ENCODE peak calls at places on chromosomes 13 and 19, in six cellular contexts. One of them, this sample, is unnamed.
A peak's percentile ranks its signal among the peaks of the same experiment; 100 is the strongest.

GRCh38 chr13:19633340-19634128 is at the start of gene MPHOSPH8:
- DNase-seq in sigmoid colon: peak; percentile 97
- DNase-seq in K562: peak; percentile 94
- DNase-seq in stomach: peak; percentile 96
- DNase-seq in H1: peak; percentile 87
- DNase-seq in transverse colon: peak; percentile 97
- DNase-seq in this sample: peak; percentile 99

GRCh38 chr19:56566904-56567273 is 379 bp upstream of the ZNF470 start:
- DNase-seq in sigmoid colon: peak; percentile 71
- DNase-seq in K562: no peak
- DNase-seq in stomach: peak; percentile 46
- DNase-seq in H1: no peak
- DNase-seq in transverse colon: peak; percentile 47
- DNase-seq in this sample: no peak

GRCh38 chr13:82129281-82129680 is 1753.0 kb downstream of the SLITRK1 start:
- DNase-seq in sigmoid colon: no peak
- DNase-seq in K562: no peak
- DNase-seq in stomach: no peak
- DNase-seq in H1: no peak
- DNase-seq in transverse colon: no peak
- DNase-seq in this sample: no peak

GRCh38 chr13:62293081-62293480 is 877.4 kb upstream of the PCDH20 start:
- DNase-seq in sigmoid colon: no peak
- DNase-seq in K562: no peak
- DNase-seq in stomach: no peak
- DNase-seq in H1: no peak
- DNase-seq in transverse colon: no peak
- DNase-seq in this sample: no peak

GRCh38 chr13:111909501-111909900 is 157.4 kb upstream of the SOX1 start:
- DNase-seq in sigmoid colon: peak; percentile 35
- DNase-seq in K562: no peak
- DNase-seq in stomach: no peak
- DNase-seq in H1: no peak
- DNase-seq in transverse colon: no peak
- DNase-seq in this sample: peak; percentile 81

GRCh38 chr19:17598953-17599352 is 43.5 kb downstream of the COLGALT1 start:
- DNase-seq in sigmoid colon: no peak
- DNase-seq in K562: no peak
- DNase-seq in stomach: no peak
- DNase-seq in H1: no peak
- DNase-seq in transverse colon: no peak
- DNase-seq in this sample: no peak

GRCh38 chr19:28313633-28314032 is 899.3 kb downstream of the UQCRFS1 start:
- DNase-seq in sigmoid colon: no peak
- DNase-seq in K562: no peak
- DNase-seq in stomach: no peak
- DNase-seq in H1: no peak
- DNase-seq in transverse colon: no peak
- DNase-seq in this sample: no peak

GRCh38 chr13:77184455-77184854 is 142.4 kb downstream of the MYCBP2 start:
- DNase-seq in sigmoid colon: no peak
- DNase-seq in K562: no peak
- DNase-seq in stomach: no peak
- DNase-seq in H1: no peak
- DNase-seq in transverse colon: no peak
- DNase-seq in this sample: no peak

GRCh38 chr13:101846701-101847100 is 394.2 kb downstream of the ITGBL1 start:
- DNase-seq in sigmoid colon: no peak
- DNase-seq in K562: no peak
- DNase-seq in stomach: no peak
- DNase-seq in H1: no peak
- DNase-seq in transverse colon: no peak
- DNase-seq in this sample: no peak

GRCh38 chr19:3270908-3271307 is 46.4 kb downstream of the CELF5 start:
- DNase-seq in sigmoid colon: no peak
- DNase-seq in K562: peak; percentile 62
- DNase-seq in stomach: no peak
- DNase-seq in H1: no peak
- DNase-seq in transverse colon: no peak
- DNase-seq in this sample: no peak

GRCh38 chr13:90532861-90533260 is 814.6 kb upstream of the MIR17HG start:
- DNase-seq in sigmoid colon: no peak
- DNase-seq in K562: no peak
- DNase-seq in stomach: no peak
- DNase-seq in H1: no peak
- DNase-seq in transverse colon: no peak
- DNase-seq in this sample: no peak

GRCh38 chr19:5628470-5628869 is 5.6 kb downstream of the SAFB start:
- DNase-seq in sigmoid colon: no peak
- DNase-seq in K562: no peak
- DNase-seq in stomach: no peak
- DNase-seq in H1: no peak
- DNase-seq in transverse colon: no peak
- DNase-seq in this sample: no peak

GRCh38 chr19:58007285-58007684 is 4.7 kb upstream of the ZNF606 start:
- DNase-seq in sigmoid colon: no peak
- DNase-seq in K562: no peak
- DNase-seq in stomach: no peak
- DNase-seq in H1: no peak
- DNase-seq in transverse colon: no peak
- DNase-seq in this sample: no peak

GRCh38 chr13:26685606-26686005 is 75.0 kb downstream of the GPR12 start:
- DNase-seq in sigmoid colon: no peak
- DNase-seq in K562: no peak
- DNase-seq in stomach: no peak
- DNase-seq in H1: no peak
- DNase-seq in transverse colon: no peak
- DNase-seq in this sample: peak; percentile 26

GRCh38 chr13:24270639-24271131 is 38.7 kb upstream of the C1QTNF9 start:
- DNase-seq in sigmoid colon: peak; percentile 79
- DNase-seq in K562: no peak
- DNase-seq in stomach: peak; percentile 61
- DNase-seq in H1: no peak
- DNase-seq in transverse colon: peak; percentile 62
- DNase-seq in this sample: no peak

GRCh38 chr19:44617481-44617880 is 4.1 kb downstream of the IGSF23 start:
- DNase-seq in sigmoid colon: no peak
- DNase-seq in K562: no peak
- DNase-seq in stomach: no peak
- DNase-seq in H1: no peak
- DNase-seq in transverse colon: no peak
- DNase-seq in this sample: no peak

GRCh38 chr13:45831851-45832250 is 19.7 kb downstream of the SIAH3 start:
- DNase-seq in sigmoid colon: no peak
- DNase-seq in K562: no peak
- DNase-seq in stomach: no peak
- DNase-seq in H1: no peak
- DNase-seq in transverse colon: no peak
- DNase-seq in this sample: no peak

GRCh38 chr13:78978381-78978998 is 319.5 kb upstream of the OBI1 start:
- DNase-seq in sigmoid colon: no peak
- DNase-seq in K562: peak; percentile 24
- DNase-seq in stomach: peak; percentile 25
- DNase-seq in H1: no peak
- DNase-seq in transverse colon: peak; percentile 11
- DNase-seq in this sample: no peak

GRCh38 chr19:15979293-15979692 is 30.5 kb downstream of the OR10H4 start:
- DNase-seq in sigmoid colon: no peak
- DNase-seq in K562: no peak
- DNase-seq in stomach: no peak
- DNase-seq in H1: no peak
- DNase-seq in transverse colon: no peak
- DNase-seq in this sample: peak; percentile 57
- TF ChIP-seq POLR2AphosphoS5 in sigmoid colon: no peak
- TF ChIP-seq POLR2AphosphoS5 in K562: no peak
- TF ChIP-seq POLR2AphosphoS5 in stomach: no peak
- TF ChIP-seq POLR2AphosphoS5 in H1: no peak
- TF ChIP-seq POLR2AphosphoS5 in transverse colon: no peak
- TF ChIP-seq POLR2AphosphoS5 in this sample: no peak

DNA sequence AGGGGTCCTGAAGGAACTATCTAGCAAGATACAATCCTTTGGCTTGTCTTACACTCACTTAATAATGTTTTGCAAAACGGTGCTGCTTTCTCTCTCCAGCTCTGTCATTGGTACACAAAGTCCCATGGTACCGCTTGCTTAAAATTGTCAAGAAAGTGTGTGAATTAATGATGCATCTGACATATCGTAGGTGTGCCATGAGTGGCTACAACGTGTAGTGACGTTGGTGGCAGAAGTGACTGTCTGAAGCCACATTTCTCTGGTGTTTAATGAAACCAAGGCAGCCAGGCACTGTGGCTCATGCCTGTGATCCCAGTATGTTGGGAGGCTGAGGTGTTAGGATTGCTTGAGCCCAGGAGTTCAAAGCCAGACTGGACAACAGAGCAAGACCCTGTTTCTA is 2.6 kb downstream of the HSH2D start:
- DNase-seq in sigmoid colon: no peak
- DNase-seq in K562: no peak
- DNase-seq in stomach: no peak
- DNase-seq in H1: no peak
- DNase-seq in transverse colon: no peak
- DNase-seq in this sample: no peak
- TF ChIP-seq POLR2A in sigmoid colon: no peak
- TF ChIP-seq POLR2A in K562: no peak
- TF ChIP-seq POLR2A in stomach: no peak
- TF ChIP-seq POLR2A in H1: no peak
- TF ChIP-seq POLR2A in transverse colon: no peak
- TF ChIP-seq POLR2A in this sample: no peak

DNA sequence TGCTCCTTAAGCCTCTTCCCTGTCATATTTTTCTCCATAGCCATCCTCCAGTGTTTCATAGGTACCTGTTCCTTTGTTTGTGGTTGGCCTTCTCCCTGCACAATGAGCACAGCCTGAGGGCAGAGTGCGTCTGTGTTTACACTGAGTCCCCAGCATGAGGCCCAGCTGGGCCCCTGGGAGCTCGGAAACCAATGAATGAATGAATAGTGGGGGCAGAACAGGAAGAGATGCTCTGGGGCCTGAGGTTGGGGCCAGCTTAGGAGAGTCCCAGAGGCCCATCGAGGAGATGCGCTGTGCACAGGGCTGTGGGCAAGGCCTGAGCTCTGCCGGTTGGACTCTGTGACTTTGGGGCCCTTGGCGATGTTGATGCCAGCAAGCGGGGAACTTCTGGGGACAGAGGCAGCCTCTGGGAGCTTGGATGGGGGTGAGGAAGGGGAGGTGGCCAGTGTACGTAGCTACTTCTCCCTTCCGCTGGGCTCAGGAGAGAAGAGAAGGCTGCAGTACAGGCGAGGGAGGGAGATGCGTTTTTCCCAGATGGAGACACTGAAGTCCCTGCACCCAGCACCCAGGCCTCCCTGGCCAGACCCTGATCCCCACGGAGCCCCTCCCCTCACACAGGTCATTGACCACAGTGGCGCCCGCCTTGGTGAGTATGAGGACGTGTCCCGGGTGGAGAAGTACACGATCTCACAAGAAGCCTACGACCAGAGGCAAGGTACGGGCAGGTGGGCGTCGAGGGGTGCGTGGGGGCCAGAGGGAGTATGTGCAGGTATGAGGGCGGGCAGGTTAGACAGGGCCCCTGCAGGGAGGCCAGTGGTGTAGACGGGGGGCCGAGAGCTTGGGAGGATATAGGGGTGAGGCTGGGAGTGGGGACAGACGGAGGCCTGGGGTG is 5.1 kb downstream of the TBCB start:
- DNase-seq in sigmoid colon: no peak
- DNase-seq in K562: no peak
- DNase-seq in stomach: no peak
- DNase-seq in H1: no peak
- DNase-seq in transverse colon: no peak
- DNase-seq in this sample: no peak
- TF ChIP-seq EP300 in sigmoid colon: no peak
- TF ChIP-seq EP300 in K562: no peak
- TF ChIP-seq EP300 in stomach: no peak
- TF ChIP-seq EP300 in H1: no peak
- TF ChIP-seq EP300 in transverse colon: no peak
- TF ChIP-seq EP300 in this sample: no peak

DNA sequence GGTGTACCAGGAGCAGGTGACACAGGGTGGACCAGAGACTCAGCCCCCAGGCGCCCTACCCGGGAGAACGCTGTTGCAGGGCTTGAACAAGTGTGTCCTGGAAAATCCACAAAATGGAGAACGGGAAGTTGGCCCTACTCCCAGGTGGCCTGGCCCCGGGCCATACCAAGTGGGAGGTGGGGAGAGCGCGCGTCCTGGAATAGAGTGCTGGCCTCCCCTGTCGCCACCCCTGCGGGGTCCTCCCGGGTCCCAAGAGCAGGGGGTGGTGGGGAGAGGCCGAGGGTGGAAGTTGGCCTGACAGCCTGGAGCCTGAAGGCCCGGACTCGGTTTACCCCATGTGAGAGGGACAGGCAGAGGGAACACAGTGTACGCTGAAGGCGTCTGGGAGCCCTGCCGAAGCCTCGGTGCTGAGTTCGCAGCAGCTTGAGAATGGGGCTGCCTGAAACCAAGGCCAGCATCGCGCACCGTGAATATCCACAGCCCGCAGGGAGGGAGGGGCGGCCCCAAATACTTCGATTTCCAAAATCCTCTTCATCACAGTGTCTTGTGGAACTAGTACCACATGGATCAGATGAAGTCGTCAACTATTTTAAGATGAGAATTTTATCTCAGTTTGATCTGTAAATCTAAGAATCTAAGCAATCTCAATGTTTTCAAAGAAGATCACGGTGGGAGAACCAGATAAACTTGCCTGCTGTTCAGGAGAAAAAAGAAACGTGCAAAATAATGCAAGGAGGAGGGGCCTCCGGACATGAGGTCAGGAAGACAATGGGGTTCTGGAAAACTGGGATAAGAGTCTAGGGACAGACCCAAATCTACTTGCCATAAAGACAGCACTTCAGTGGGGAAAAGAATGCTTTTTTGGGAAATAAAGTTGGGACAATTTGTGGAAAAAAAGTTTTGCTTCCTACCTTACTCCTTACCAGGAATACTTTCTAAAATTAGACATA is 10.4 kb upstream of the KLF16 start:
- DNase-seq in sigmoid colon: peak; percentile 72
- DNase-seq in K562: peak; percentile 54
- DNase-seq in stomach: peak; percentile 77
- DNase-seq in H1: no peak
- DNase-seq in transverse colon: no peak
- DNase-seq in this sample: no peak
- TF ChIP-seq POLR2AphosphoS5 in sigmoid colon: no peak
- TF ChIP-seq POLR2AphosphoS5 in K562: no peak
- TF ChIP-seq POLR2AphosphoS5 in stomach: no peak
- TF ChIP-seq POLR2AphosphoS5 in H1: no peak
- TF ChIP-seq POLR2AphosphoS5 in transverse colon: no peak
- TF ChIP-seq POLR2AphosphoS5 in this sample: peak; percentile 45

DNA sequence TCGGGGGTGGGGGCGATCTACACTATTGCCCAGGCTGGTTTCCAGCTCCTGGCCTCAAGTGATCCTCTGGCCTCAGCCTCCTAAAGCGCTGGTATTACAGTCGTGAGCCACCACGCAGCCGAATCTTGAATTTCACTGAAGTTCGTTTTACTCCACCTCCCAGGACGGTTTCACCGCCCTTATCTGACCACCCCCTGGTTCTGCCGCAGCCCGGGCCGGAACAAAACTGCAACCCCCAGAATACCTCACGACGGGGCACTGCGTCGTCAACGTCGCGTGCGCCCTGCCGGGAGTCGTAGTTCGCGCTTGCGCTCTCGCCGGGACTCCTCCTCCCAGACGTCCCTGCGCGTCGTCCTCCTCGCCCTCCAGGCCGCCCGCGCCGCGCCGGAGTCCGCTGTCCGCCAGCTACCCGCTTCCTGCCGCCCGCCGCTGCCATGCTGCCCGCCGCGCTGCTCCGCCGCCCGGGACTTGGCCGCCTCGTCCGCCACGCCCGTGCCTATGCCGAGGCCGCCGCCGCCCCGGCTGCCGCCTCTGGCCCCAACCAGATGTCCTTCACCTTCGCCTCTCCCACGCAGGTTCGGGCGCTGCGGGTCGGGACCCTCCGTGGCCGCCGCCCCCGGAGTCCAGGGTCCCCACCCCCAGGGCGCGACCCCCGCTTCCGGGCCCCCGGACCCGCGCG is at the start of gene ATP5F1D:
- DNase-seq in sigmoid colon: peak; percentile 98
- DNase-seq in K562: peak; percentile 74
- DNase-seq in stomach: peak; percentile 96
- DNase-seq in H1: no peak
- DNase-seq in transverse colon: peak; percentile 96
- DNase-seq in this sample: peak; percentile 97
- TF ChIP-seq POLR2A in sigmoid colon: no peak
- TF ChIP-seq POLR2A in K562: no peak
- TF ChIP-seq POLR2A in stomach: no peak
- TF ChIP-seq POLR2A in H1: no peak
- TF ChIP-seq POLR2A in transverse colon: no peak
- TF ChIP-seq POLR2A in this sample: peak; percentile 18